ENCODE peak calls at places on chromosomes 11 and 22, in eight cellular contexts. I is GM13977; S is activated CD4-positive, alpha-beta T cell treated with anti-CD3 and anti-CD28 coated beads, Interleukin-2, amount 10 ng/mL, durations not matched to agents 7 days and 5 days; C is stimulated activated CD4-positive, alpha-beta T cell treated with anti-CD3 and anti-CD28 coated beads, Interleukin-2, amount 100 ng/mL, for 48 hours; B is GM19239; T is osteocyte; N is NCI-H1417; P is NCI-H1092 treated with DMSO at 0.1 percent for 48 hours. F is an unnamed sample.

GRCh38 chr11:61697093-61697492 is 16.9 kb downstream of the DAGLA start:
- DNase-seq in B (no peak), C (no peak), I (no peak), T (no peak), P (no peak), S (no peak), N (no peak), F (no peak)

GRCh38 chr11:128508785-128509518 is 78.4 kb downstream of the ETS1 start:
- DNase-seq in P (no peak), S (no peak), B (no peak), T (no peak), I (no peak), N (no peak), C (no peak), F (no peak)

GRCh38 chr11:132898676-132899075 is 633.6 kb downstream of the OPCML start:
- DNase-seq in I (no peak), N (no peak), C (no peak), T (no peak), B (no peak), S (no peak), P (no peak), F (no peak)

GRCh38 chr22:41308054-41308453 is 6.7 kb downstream of the ZC3H7B start:
- DNase-seq in I (no peak), T (no peak), B (no peak), N (no peak), C (no peak), P (no peak), S (no peak), F (no peak)

GRCh38 chr11:120956710-120957500 is 67.0 kb upstream of the TBCEL start:
- DNase-seq in T (no peak), C (no peak), S (peak), P (no peak), N (no peak), I (no peak), B (peak), F (no peak)

GRCh38 chr11:72970557-72971118 is 156.4 kb downstream of the ATG16L2 start:
- DNase-seq in I (no peak), P (no peak), B (no peak), T (no peak), S (peak), N (no peak), C (no peak), F (no peak)

GRCh38 chr11:35845860-35846259 is 98.0 kb upstream of the LDLRAD3 start:
- DNase-seq in T (no peak), C (no peak), S (no peak), I (no peak), B (no peak), N (no peak), P (no peak), F (no peak)

GRCh38 chr11:125435461-125436238 is 60.4 kb downstream of the FEZ1 start:
- DNase-seq in P (no peak), B (no peak), I (no peak), S (no peak), C (no peak), T (no peak), N (no peak), F (no peak)

GRCh38 chr11:121661796-121662508 is 209.2 kb upstream of the SORL1-AS1 start:
- DNase-seq in T (no peak), B (no peak), I (no peak), S (no peak), P (peak), C (no peak), N (no peak), F (no peak)

GRCh38 chr11:14669958-14670357 is 26.4 kb downstream of the PDE3B start:
- DNase-seq in B (no peak), S (no peak), I (no peak), T (no peak), P (no peak), C (no peak), N (no peak), F (no peak)

GRCh38 chr11:1934326-1935155 is 12.6 kb upstream of the MRPL23 start:
- DNase-seq in B (no peak), C (no peak), S (peak), P (no peak), T (peak), N (no peak), I (peak), F (no peak)

GRCh38 chr11:100730266-100730665 is 43.2 kb downstream of the ARHGAP42 start:
- DNase-seq in P (no peak), S (no peak), I (no peak), T (no peak), N (no peak), B (no peak), C (no peak), F (no peak)

GRCh38 chr22:20087319-20088262 is 7.5 kb downstream of the DGCR8 start:
- DNase-seq in B (no peak), P (no peak), T (no peak), S (no peak), N (no peak), I (no peak), C (no peak), F (no peak)

GRCh38 chr11:13717331-13717730 is 48.9 kb downstream of the FAR1 start:
- DNase-seq in N (no peak), P (no peak), I (no peak), B (no peak), T (no peak), S (no peak), C (no peak), F (no peak)

GRCh38 chr11:76782526-76783293 is 446 bp upstream of the TSKU start:
- DNase-seq in P (peak), B (peak), N (peak), T (peak), S (peak), I (peak), C (peak), F (peak)

GRCh38 chr11:111334495-111335123 is 36.3 kb downstream of the POU2AF3 start:
- DNase-seq in S (no peak), I (no peak), T (no peak), B (no peak), P (peak), N (peak), C (no peak), F (no peak)

GRCh38 chr11:15258433-15259350 is 144.0 kb downstream of the INSC start:
- DNase-seq in T (no peak), B (no peak), N (peak), P (peak), C (no peak), S (no peak), I (no peak), F (no peak)

GRCh38 chr11:1854949-1855885 is 2.3 kb downstream of the LSP1 start:
- DNase-seq in S (no peak), B (peak), P (no peak), T (no peak), N (no peak), I (peak), C (no peak), F (peak)

GRCh38 chr11:125743681-125744080 is 2.4 kb upstream of the PATE1 start:
- DNase-seq in C (no peak), T (no peak), I (no peak), P (no peak), S (no peak), N (no peak), B (no peak), F (no peak)

GRCh38 chr11:131993291-131993690 is 622.9 kb downstream of the NTM start:
- DNase-seq in C (no peak), B (no peak), N (no peak), P (no peak), T (no peak), S (no peak), I (no peak), F (no peak)

GRCh38 chr11:93198221-93198650 is 445 bp upstream of the SLC36A4 start:
- DNase-seq in B (no peak), P (peak), N (no peak), T (no peak), I (no peak), C (no peak), S (no peak), F (no peak)

GRCh38 chr22:23233084-23233501 is 52.8 kb downstream of the BCR start:
- DNase-seq in B (no peak), S (no peak), C (no peak), T (no peak), N (no peak), P (no peak), I (no peak), F (no peak)

GRCh38 chr11:76744186-76745058 is 38.7 kb upstream of the TSKU start:
- DNase-seq in T (no peak), P (no peak), S (no peak), B (no peak), N (no peak), I (no peak), C (no peak), F (no peak)